ENCODE peak calls at places on chromosomes 11 and 22, in nine cellular contexts. E, M, Q, V, U, O, B, I and K are unnamed samples.

GRCh38 chr11:109994896-109995295 is 98.3 kb upstream of the ZC3H12C start:
- DNase-seq in E (no peak), O (no peak), U (no peak), B (no peak), V (no peak), Q (no peak), M (no peak), I (no peak), K (no peak)

GRCh38 chr11:118435233-118435892 is 929 bp upstream of the KMT2A start:
- DNase-seq in U (peak; percentile 77), M (peak; percentile 54), I (no peak), Q (peak; percentile 41), O (peak; percentile 73), B (peak; percentile 75), E (no peak), V (peak; percentile 42), K (peak; percentile 46)

GRCh38 chr11:118522571-118523072 is 4.7 kb upstream of the TTC36 start:
- DNase-seq in Q (peak; percentile 57), E (peak; percentile 29), I (no peak), M (peak; percentile 61), B (no peak), O (no peak), V (peak; percentile 57), U (no peak), K (no peak)

GRCh38 chr11:43691332-43691731 is 10.8 kb downstream of the HSD17B12 start:
- DNase-seq in Q (peak; percentile 18), M (no peak), B (no peak), I (no peak), E (no peak), O (no peak), U (no peak), V (no peak), K (no peak)

GRCh38 chr11:69211540-69212120 is 55.9 kb downstream of the SMIM38 start:
- DNase-seq in B (peak; percentile 40), M (no peak), E (no peak), O (no peak), U (no peak), V (no peak), I (no peak), Q (no peak), K (no peak)

GRCh38 chr11:68673291-68673930 is 10.9 kb upstream of the GAL start:
- DNase-seq in U (no peak), I (no peak), B (no peak), V (no peak), E (no peak), M (no peak), O (no peak), Q (no peak), K (no peak)

GRCh38 chr22:50346415-50346945 is 3.4 kb downstream of the PPP6R2 start:
- DNase-seq in I (no peak), U (no peak), O (no peak), B (no peak), V (no peak), Q (no peak), E (no peak), M (no peak), K (no peak)

GRCh38 chr22:50148991-50149721 is 21.4 kb upstream of the PANX2 start:
- DNase-seq in B (peak; percentile 66), V (peak; percentile 96), U (peak; percentile 72), M (peak; percentile 72), Q (peak; percentile 52), E (peak; percentile 89), I (peak; percentile 61), O (peak; percentile 57), K (peak; percentile 76)

GRCh38 chr11:19055016-19055415 is 5.5 kb downstream of the MRGPRX2 start:
- DNase-seq in V (no peak), E (no peak), I (no peak), O (no peak), M (peak; percentile 44), Q (no peak), U (no peak), B (no peak), K (no peak)

GRCh38 chr11:116515666-116516184 is 257.1 kb downstream of the BUD13 start:
- DNase-seq in B (peak; percentile 26), M (no peak), V (no peak), E (no peak), I (no peak), Q (no peak), O (no peak), U (no peak), K (no peak)

GRCh38 chr22:49450521-49450920 is 377.2 kb downstream of the BRD1 start:
- DNase-seq in Q (no peak), E (no peak), O (peak; percentile 23), I (no peak), U (no peak), M (no peak), B (no peak), V (no peak), K (no peak)

GRCh38 chr11:16155448-16155847 is 200.9 kb downstream of the SOX6 start:
- DNase-seq in B (no peak), I (no peak), Q (no peak), V (peak; percentile 62), E (no peak), U (no peak), O (no peak), M (peak; percentile 4), K (no peak)

GRCh38 chr11:13681470-13681869 is 13.0 kb downstream of the FAR1 start:
- DNase-seq in Q (no peak), U (no peak), V (no peak), E (no peak), B (no peak), M (no peak), O (no peak), I (no peak), K (no peak)

GRCh38 chr11:117181586-117182550 is 3.3 kb downstream of the SIDT2 start:
- DNase-seq in Q (no peak), E (no peak), O (no peak), B (peak; percentile 74), V (no peak), I (no peak), U (no peak), M (no peak), K (no peak)

GRCh38 chr11:82356316-82356715 is 377.3 kb downstream of the FAM181B start:
- DNase-seq in I (no peak), B (no peak), V (no peak), Q (no peak), M (no peak), E (no peak), O (no peak), U (no peak), K (no peak)

GRCh38 chr22:37161442-37161841 is 11.7 kb upstream of the IL2RB start:
- DNase-seq in U (peak; percentile 18), E (no peak), B (no peak), I (no peak), Q (no peak), M (peak; percentile 10), O (no peak), V (no peak), K (no peak)

GRCh38 chr11:27380796-27381195 is 17.8 kb upstream of the CCDC34 start:
- DNase-seq in M (no peak), U (no peak), O (no peak), V (no peak), I (no peak), E (no peak), Q (no peak), B (no peak), K (no peak)

GRCh38 chr11:27386176-27386575 is 23.2 kb upstream of the CCDC34 start:
- DNase-seq in E (no peak), M (no peak), I (no peak), U (no peak), Q (no peak), V (no peak), O (no peak), B (no peak), K (no peak)

GRCh38 chr11:27385245-27385644 is 22.2 kb upstream of the CCDC34 start:
- DNase-seq in I (no peak), U (no peak), Q (peak; percentile 89), O (no peak), M (no peak), B (peak; percentile 78), V (peak; percentile 65), E (peak; percentile 46), K (no peak)

GRCh38 chr11:27381238-27381666 is 18.2 kb upstream of the CCDC34 start:
- DNase-seq in Q (no peak), E (no peak), B (no peak), U (no peak), M (no peak), V (no peak), I (no peak), O (no peak), K (no peak)

DNA sequence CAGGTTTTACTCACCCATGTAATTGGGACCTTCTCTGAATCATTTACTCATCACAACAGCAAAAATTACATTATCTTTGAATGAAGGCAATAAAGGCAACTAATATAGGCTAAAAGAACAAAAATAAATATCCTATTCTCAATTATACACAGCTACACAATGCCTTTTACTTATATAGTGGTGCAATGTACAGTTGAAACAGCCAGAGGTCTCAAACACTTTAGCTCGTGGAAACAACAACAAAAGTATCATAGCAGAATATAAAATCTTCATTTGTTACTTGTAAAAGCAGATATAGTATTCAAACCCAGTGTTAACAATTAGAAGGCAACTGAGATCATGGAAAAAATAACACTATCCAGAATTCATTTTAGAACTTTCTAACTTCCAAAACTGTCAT is 20.6 kb upstream of the CCDC34 start:
- DNase-seq in M (no peak), E (no peak), V (no peak), I (no peak), U (no peak), O (no peak), B (no peak), Q (no peak), K (no peak)
- TF ChIP-seq CTCF in M (no peak), E (no peak), V (no peak), I (no peak), U (no peak), O (no peak), B (no peak), Q (no peak), K (no peak)

DNA sequence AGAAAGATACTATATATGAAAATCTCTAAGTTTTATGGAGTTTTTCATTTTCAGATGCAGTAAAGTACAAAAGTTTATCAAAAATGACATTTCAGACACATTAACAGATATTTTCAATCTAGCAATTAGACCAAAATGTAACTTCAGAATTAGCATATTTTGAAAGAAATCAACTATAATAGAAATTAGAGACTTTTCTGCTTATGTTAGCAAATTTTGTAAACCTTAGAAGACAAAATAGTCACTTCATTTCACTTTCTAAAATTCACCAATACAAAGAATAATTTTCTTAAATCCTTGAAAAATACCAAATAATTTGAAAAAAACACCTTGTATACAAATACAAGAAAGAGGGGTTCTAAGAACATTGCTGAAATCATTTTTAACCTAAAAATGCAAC is 135.8 kb upstream of the FIBIN start:
- DNase-seq in B (no peak), O (no peak), E (no peak), U (no peak), Q (no peak), V (no peak), M (no peak), I (no peak), K (no peak)
- TF ChIP-seq CTCF in B (no peak), O (no peak), E (no peak), U (no peak), Q (no peak), V (no peak), M (no peak), I (no peak), K (no peak)

GRCh38 chr11:128848815-128849455 is 18.2 kb downstream of the KCNJ1 start:
- DNase-seq in I (no peak), Q (peak; percentile 58), M (peak; percentile 65), V (peak; percentile 42), B (peak; percentile 45), U (peak; percentile 37), O (no peak), E (peak; percentile 41), K (no peak)
- TF ChIP-seq CTCF in I (peak; percentile 92), Q (peak; percentile 77), M (peak; percentile 90), V (peak; percentile 42), B (peak; percentile 28), U (peak; percentile 74), O (peak; percentile 94), E (peak; percentile 51), K (peak; percentile 57)

GRCh38 chr11:31664129-31664528 is 147.0 kb downstream of the PAX6 start:
- DNase-seq in Q (no peak), I (no peak), O (no peak), V (no peak), B (no peak), U (no peak), M (no peak), E (no peak), K (no peak)
- TF ChIP-seq CTCF in Q (no peak), I (no peak), O (no peak), V (no peak), B (no peak), U (no peak), M (no peak), E (no peak), K (no peak)